ENCODE peak calls at places on chromosomes 5 and 9, in five cellular contexts. X is small intestine; A is activated effector memory CD4-positive, alpha-beta T cell treated with anti-CD3 and anti-CD28 coated beads, Interleukin-2, amount 50 U/mL, for 16 hours; G is upper lobe of right lung; U is choroid plexus epithelial cell. O is an unnamed sample.

GRCh38 chr5:90015584-90016018 is 394.0 kb downstream of the CETN3 start:
- DNase-seq in G (no peak), U (peak), A (no peak), X (no peak), O (no peak)

GRCh38 chr9:126450537-126451205 is 124.0 kb downstream of the MVB12B start:
- DNase-seq in G (no peak), X (no peak), A (no peak), U (no peak), O (peak)

GRCh38 chr5:124996764-124997077 is 250.3 kb upstream of the ZNF608 start:
- DNase-seq in U (peak), X (no peak), G (no peak), A (no peak), O (no peak)

GRCh38 chr9:69671291-69671903 is 774 bp downstream of the APBA1 start:
- DNase-seq in G (no peak), A (no peak), X (peak), U (no peak), O (no peak)

GRCh38 chr5:154395407-154396106 is 50.2 kb upstream of the SAP30L start:
- DNase-seq in U (peak), G (peak), X (peak), A (no peak), O (no peak)

GRCh38 chr5:136143763-136144162 is 11.1 kb downstream of the SMAD5 start:
- DNase-seq in A (no peak), G (no peak), U (no peak), X (no peak), O (no peak)

GRCh38 chr5:130871346-130872086 is 293.5 kb downstream of the HINT1 start:
- DNase-seq in G (no peak), A (peak), U (peak), X (peak), O (no peak)

GRCh38 chr9:136609838-136610311 is 52.8 kb upstream of the EGFL7 start:
- DNase-seq in G (no peak), X (no peak), A (no peak), U (no peak), O (no peak)

GRCh38 chr5:142143878-142144277 is 35.3 kb downstream of the NDFIP1 start:
- DNase-seq in U (peak), X (peak), G (no peak), A (no peak), O (no peak)

GRCh38 chr9:121773954-121774714 is 122.7 kb downstream of the DAB2IP start:
- DNase-seq in X (no peak), U (no peak), A (peak), G (peak), O (peak)

GRCh38 chr5:58156354-58156753 is 303.5 kb downstream of the PLK2 start:
- DNase-seq in X (no peak), A (no peak), G (no peak), U (peak), O (no peak)

GRCh38 chr5:72302171-72302570 is 17.9 kb downstream of the MRPS27 start:
- DNase-seq in X (no peak), A (no peak), G (no peak), U (no peak), O (no peak)

O was measured in spleen.